ENCODE peak calls at places on chromosomes 4 and X, in six cellular contexts. One of them, this sample, is unnamed.

GRCh38 chr4:134043266-134043665 is 158.3 kb downstream of the PABPC4L start:
- DNase-seq in AG20443: no peak
- DNase-seq in activated CD4-positive, alpha-beta memory T cell treated with anti-CD3 and anti-CD28 coated beads for 36 hours: no peak
- DNase-seq in NCI-H1105: no peak
- DNase-seq in uterus: no peak
- DNase-seq in Right ventricle myocardium inferior: no peak
- DNase-seq in this sample: no peak

GRCh38 chr4:140071043-140071442 is 82.9 kb downstream of the MAML3 start:
- DNase-seq in activated CD4-positive, alpha-beta memory T cell treated with anti-CD3 and anti-CD28 coated beads for 36 hours: no peak
- DNase-seq in Right ventricle myocardium inferior: no peak
- DNase-seq in AG20443: no peak
- DNase-seq in NCI-H1105: no peak
- DNase-seq in uterus: no peak
- DNase-seq in this sample: no peak

GRCh38 chrX:40684092-40684491 is 36.7 kb upstream of the CXorf38 start:
- DNase-seq in Right ventricle myocardium inferior: no peak
- DNase-seq in uterus: no peak
- DNase-seq in NCI-H1105: no peak
- DNase-seq in AG20443: no peak
- DNase-seq in activated CD4-positive, alpha-beta memory T cell treated with anti-CD3 and anti-CD28 coated beads for 36 hours: no peak
- DNase-seq in this sample: no peak

GRCh38 chrX:103792916-103793540 is 16.4 kb downstream of the PLP1 start:
- DNase-seq in AG20443: peak; percentile 47
- DNase-seq in activated CD4-positive, alpha-beta memory T cell treated with anti-CD3 and anti-CD28 coated beads for 36 hours: no peak
- DNase-seq in NCI-H1105: no peak
- DNase-seq in uterus: no peak
- DNase-seq in Right ventricle myocardium inferior: no peak
- DNase-seq in this sample: no peak

GRCh38 chr4:145290953-145291352 is 110.6 kb upstream of the OTUD4 start:
- DNase-seq in uterus: no peak
- DNase-seq in NCI-H1105: no peak
- DNase-seq in activated CD4-positive, alpha-beta memory T cell treated with anti-CD3 and anti-CD28 coated beads for 36 hours: no peak
- DNase-seq in AG20443: no peak
- DNase-seq in Right ventricle myocardium inferior: no peak
- DNase-seq in this sample: no peak

GRCh38 chrX:152070186-152070585 is 68.2 kb downstream of the MAGEA10 start:
- DNase-seq in AG20443: no peak
- DNase-seq in NCI-H1105: no peak
- DNase-seq in activated CD4-positive, alpha-beta memory T cell treated with anti-CD3 and anti-CD28 coated beads for 36 hours: no peak
- DNase-seq in Right ventricle myocardium inferior: no peak
- DNase-seq in uterus: no peak
- DNase-seq in this sample: no peak

GRCh38 chr4:49032440-49033161 is 46.5 kb downstream of the CWH43 start:
- DNase-seq in activated CD4-positive, alpha-beta memory T cell treated with anti-CD3 and anti-CD28 coated beads for 36 hours: peak; percentile 20
- DNase-seq in uterus: no peak
- DNase-seq in NCI-H1105: no peak
- DNase-seq in AG20443: peak; percentile 58
- DNase-seq in Right ventricle myocardium inferior: no peak
- DNase-seq in this sample: peak; percentile 24

GRCh38 chr4:37441231-37442061 is 196.9 kb downstream of the NWD2 start:
- DNase-seq in uterus: no peak
- DNase-seq in NCI-H1105: no peak
- DNase-seq in activated CD4-positive, alpha-beta memory T cell treated with anti-CD3 and anti-CD28 coated beads for 36 hours: no peak
- DNase-seq in AG20443: no peak
- DNase-seq in Right ventricle myocardium inferior: no peak
- DNase-seq in this sample: peak; percentile 53

GRCh38 chrX:1401611-1402430 is 9.9 kb upstream of the SLC25A6 start:
- DNase-seq in Right ventricle myocardium inferior: no peak
- DNase-seq in activated CD4-positive, alpha-beta memory T cell treated with anti-CD3 and anti-CD28 coated beads for 36 hours: no peak
- DNase-seq in AG20443: no peak
- DNase-seq in uterus: no peak
- DNase-seq in NCI-H1105: no peak
- DNase-seq in this sample: no peak

GRCh38 chr4:136316961-136317360 is 1215.3 kb downstream of the PCDH18 start:
- DNase-seq in uterus: no peak
- DNase-seq in AG20443: no peak
- DNase-seq in Right ventricle myocardium inferior: no peak
- DNase-seq in NCI-H1105: no peak
- DNase-seq in activated CD4-positive, alpha-beta memory T cell treated with anti-CD3 and anti-CD28 coated beads for 36 hours: no peak
- DNase-seq in this sample: no peak